ENCODE peak calls at places on chromosome 21, in four cellular contexts. F is spleen, V is choroid plexus epithelial cell, G is stomach. Y is an unnamed sample.

GRCh38 chr21:33261635-33262034 is 4.5 kb upstream of the IL10RB start:
- DNase-seq in F (no peak), V (peak), G (no peak), Y (peak)

GRCh38 chr21:40047993-40048730 is 180.9 kb downstream of the PCP4 start:
- DNase-seq in F (no peak), G (no peak), V (no peak), Y (peak)

GRCh38 chr21:36917487-36918158 is 48.8 kb downstream of the HLCS start:
- DNase-seq in F (no peak), G (peak), V (peak), Y (peak)

GRCh38 chr21:20875741-20876140 is 122.5 kb upstream of the NCAM2 start:
- DNase-seq in F (no peak), V (peak), G (no peak), Y (peak)

GRCh38 chr21:19713324-19713723 is 1284.9 kb upstream of the NCAM2 start:
- DNase-seq in G (no peak), V (no peak), F (no peak), Y (no peak)

GRCh38 chr21:32978346-32979270 is 47.1 kb upstream of the OLIG2 start:
- DNase-seq in V (no peak), G (no peak), F (no peak), Y (no peak)

GRCh38 chr21:37546299-37546908 is 179.8 kb downstream of the DYRK1A start:
- DNase-seq in G (no peak), F (no peak), V (no peak), Y (no peak)

GRCh38 chr21:44085491-44086321 is 21.5 kb upstream of the PWP2 start:
- DNase-seq in G (peak), F (no peak), V (no peak), Y (no peak)

GRCh38 chr21:46190491-46191131 is 6.4 kb upstream of the SPATC1L start:
- DNase-seq in V (no peak), F (no peak), G (no peak), Y (no peak)

GRCh38 chr21:46061063-46061462 is 36.8 kb upstream of the COL6A2 start:
- DNase-seq in G (no peak), V (no peak), F (no peak), Y (no peak)

GRCh38 chr21:33587792-33588484 is 546 bp downstream of the DONSON start:
- DNase-seq in V (peak), G (peak), F (no peak), Y (peak)

GRCh38 chr21:43302769-43303168 is 124.2 kb downstream of the SIK1 start:
- DNase-seq in V (no peak), F (peak), G (no peak), Y (no peak)

GRCh38 chr21:35697321-35697808 is 363.0 kb downstream of the SETD4 start:
- DNase-seq in V (peak), F (no peak), G (peak), Y (peak)

GRCh38 chr21:35699360-35699759 is 361.0 kb downstream of the SETD4 start:
- DNase-seq in G (no peak), V (no peak), F (no peak), Y (no peak)

DNA sequence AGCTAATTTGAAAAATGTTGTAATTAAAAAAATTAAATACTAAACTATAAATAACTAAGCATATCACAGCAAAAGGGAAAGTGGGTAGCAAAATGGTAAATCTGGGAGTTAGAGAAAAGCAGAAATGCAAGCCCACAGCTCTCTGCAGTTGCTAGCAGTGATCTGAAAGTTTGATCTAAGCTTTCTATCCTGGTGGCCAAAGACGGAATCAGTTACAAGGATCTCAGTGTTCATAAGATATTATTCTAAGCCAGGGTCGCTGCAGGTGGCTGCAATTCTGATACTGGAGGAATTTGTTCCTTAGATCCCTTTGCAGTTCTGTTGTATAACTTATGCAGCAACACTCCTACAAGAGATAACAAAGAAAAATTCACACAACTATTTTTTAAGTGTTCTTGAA is 363.7 kb downstream of the SETD4 start:
- DNase-seq in F (no peak), V (peak), G (no peak), Y (no peak)
- TF ChIP-seq CTCF in F (no peak), V (peak), G (no peak), Y (no peak)

GRCh38 chr21:31623664-31624063 is 35.8 kb upstream of the SOD1 start:
- DNase-seq in F (no peak), G (no peak), V (peak), Y (no peak)
- TF ChIP-seq CTCF in F (no peak), G (no peak), V (peak), Y (peak)

DNA sequence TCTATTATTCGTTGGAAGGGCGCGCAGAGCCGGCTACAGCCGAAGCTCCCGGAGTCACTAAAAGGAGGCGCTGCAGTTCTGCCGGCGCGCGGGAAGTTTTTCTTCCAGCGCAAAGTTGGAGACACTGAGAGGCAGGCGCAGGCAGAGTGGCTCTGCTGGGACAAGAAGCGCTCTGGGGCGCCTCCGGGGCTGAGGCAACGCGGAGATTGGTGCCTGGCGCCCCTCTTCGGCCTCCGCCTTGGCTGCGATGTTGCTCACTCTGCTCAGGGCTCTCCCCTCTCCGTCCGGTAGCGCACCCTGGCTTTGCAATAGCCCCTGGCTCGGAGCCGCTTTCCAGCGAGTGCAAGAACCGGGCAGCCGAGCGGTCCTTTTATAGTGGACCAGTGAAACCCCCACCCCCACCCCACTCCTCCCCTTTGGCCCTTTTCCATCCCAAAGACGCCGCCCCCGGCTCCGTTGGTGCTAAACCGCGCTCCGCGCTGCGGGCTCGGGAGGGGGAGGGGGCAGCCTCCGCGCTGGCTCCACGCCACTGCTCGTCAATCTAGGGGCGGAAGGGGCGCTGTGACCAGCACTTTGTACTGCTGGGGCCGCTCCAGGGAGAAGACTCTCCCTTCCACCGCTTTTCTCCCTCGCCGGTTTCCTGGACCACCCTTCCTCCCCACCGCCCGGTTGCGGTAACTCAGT is at the start of gene ADAMTS1:
- DNase-seq in V (peak), F (peak), G (peak), Y (peak)
- TF ChIP-seq CTCF in V (peak), F (no peak), G (no peak), Y (peak)

GRCh38 chr21:28745131-28746055 is 247.3 kb downstream of the LTN1 start:
- DNase-seq in G (peak), F (peak), V (peak), Y (peak)

GRCh38 chr21:28746166-28746565 is 246.5 kb downstream of the LTN1 start:
- DNase-seq in F (no peak), V (no peak), G (no peak), Y (no peak)

GRCh38 chr21:28738882-28739281 is 253.8 kb downstream of the LTN1 start:
- DNase-seq in F (no peak), V (no peak), G (no peak), Y (no peak)

GRCh38 chr21:28743723-28744122 is 249.0 kb downstream of the LTN1 start:
- DNase-seq in F (no peak), G (no peak), V (no peak), Y (no peak)

DNA sequence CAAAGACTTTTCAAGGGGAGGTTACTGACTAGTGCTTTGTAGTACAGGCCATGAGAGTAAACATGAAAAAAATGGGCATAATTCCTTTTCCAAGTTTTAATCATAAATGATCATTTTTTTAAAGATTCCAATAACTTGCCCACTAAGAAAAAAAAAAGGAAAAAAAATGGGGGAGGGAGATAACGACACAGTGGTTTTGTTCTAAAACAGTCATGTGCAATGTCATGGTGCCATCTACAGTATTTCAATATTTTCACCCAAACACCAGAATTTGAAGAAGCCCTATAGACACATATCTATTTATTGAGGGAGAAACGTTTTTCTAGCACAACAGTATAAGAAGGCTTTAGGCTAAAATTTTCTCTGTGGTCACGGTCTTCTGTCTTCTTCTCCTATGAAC is 250.2 kb downstream of the LTN1 start:
- DNase-seq in G (no peak), F (no peak), V (peak), Y (peak)
- TF ChIP-seq CTCF in G (no peak), F (no peak), V (peak), Y (no peak)

DNA sequence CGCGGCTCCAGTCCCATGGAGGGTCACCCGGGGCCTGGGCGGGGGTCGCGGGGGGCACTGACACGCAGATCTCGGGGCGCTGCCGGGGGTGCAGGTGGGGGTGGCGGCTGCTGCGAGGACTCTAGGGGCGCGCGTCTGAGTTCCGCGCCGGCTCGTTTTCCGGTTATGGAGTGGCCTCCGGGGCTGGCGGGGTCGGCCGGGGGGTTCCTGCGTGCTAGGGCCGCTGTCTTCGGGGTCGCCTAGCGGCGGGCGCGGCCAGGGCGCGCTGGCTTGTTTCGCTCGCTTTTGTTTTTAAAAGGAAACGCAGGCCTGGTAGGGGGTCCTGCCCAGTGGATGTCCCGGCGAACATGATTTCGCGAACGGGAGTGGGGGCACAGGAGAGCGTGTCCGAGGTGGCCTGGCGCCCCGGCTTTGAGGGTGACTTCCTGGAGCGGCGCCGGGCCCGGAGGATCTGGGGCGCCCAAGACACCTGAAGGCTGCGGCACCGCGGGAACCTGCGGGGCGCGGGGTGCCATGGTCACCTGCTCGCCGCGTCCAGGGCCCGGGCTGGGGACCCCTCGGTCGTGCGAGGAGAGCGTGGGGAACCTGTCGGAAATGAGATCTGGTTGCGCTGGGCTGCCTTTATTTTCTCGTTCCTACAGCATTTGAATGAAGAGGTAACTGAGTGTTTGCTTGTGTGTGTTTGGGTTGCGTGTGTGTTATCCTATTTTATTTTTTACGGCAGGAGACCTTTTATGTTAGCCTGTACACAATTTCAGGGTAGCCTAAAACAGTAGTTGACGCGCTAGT is 618 bp downstream of the ETS2 start:
- DNase-seq in V (no peak), G (no peak), F (peak), Y (no peak)
- TF ChIP-seq CTCF in V (peak), G (no peak), F (no peak), Y (peak)

GRCh38 chr21:23939369-23940065 is 1667.8 kb downstream of the MRPL39 start:
- DNase-seq in F (no peak), G (no peak), V (no peak), Y (no peak)

GRCh38 chr21:23930565-23930964 is 1676.7 kb downstream of the MRPL39 start:
- DNase-seq in F (no peak), G (no peak), V (no peak), Y (no peak)

GRCh38 chr21:23936991-23937390 is 1670.3 kb downstream of the MRPL39 start:
- DNase-seq in G (no peak), V (no peak), F (no peak), Y (no peak)

DNA sequence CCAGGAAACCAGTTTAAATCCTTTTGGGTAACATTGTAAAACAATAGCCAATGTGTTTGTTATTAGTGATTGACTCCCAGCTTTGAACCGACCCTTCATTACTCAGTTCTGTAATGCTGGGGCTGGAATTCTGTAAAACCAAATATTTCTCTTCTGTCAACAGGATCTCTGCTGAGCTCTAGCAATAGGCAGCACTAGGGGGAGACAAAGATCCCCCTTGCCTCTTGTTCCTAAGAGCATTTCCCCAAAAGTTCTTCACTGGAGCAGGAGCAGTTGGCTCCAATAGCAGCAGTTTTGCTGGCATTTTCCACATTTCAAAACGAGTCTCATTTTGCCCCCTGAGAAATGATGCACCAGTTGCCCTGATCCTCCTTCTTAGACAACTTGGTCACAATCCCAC is 1671.1 kb downstream of the MRPL39 start:
- DNase-seq in G (no peak), V (peak), F (no peak), Y (peak)
- TF ChIP-seq CTCF in G (no peak), V (peak), F (no peak), Y (peak)

GRCh38 chr21:42276526-42277154 is 38.6 kb downstream of the TFF3 start:
- DNase-seq in F (no peak), G (no peak), V (peak), Y (no peak)
- TF ChIP-seq CTCF in F (no peak), G (no peak), V (peak), Y (peak)

GRCh38 chr21:15037095-15037730 is 27.6 kb downstream of the NRIP1 start:
- DNase-seq in G (no peak), V (no peak), F (no peak), Y (no peak)
- TF ChIP-seq CTCF in G (no peak), V (no peak), F (no peak), Y (no peak)

GRCh38 chr21:15062566-15062965 is 2.2 kb downstream of the NRIP1 start:
- DNase-seq in V (peak), F (no peak), G (no peak), Y (peak)
- TF ChIP-seq CTCF in V (peak), F (no peak), G (no peak), Y (peak)

Y was measured in astrocyte of the spinal cord.